ENCODE peak calls at places on chromosomes 2 and 18, in seven cellular contexts. One of them, this sample, is unnamed.
A peak's percentile ranks its signal among the peaks of the same experiment; 100 is the strongest.

GRCh38 chr2:133600231-133600630 is 32.0 kb upstream of the NCKAP5 start:
- DNase-seq in heart left ventricle: no peak
- DNase-seq in pancreas: no peak
- DNase-seq in tibial artery: no peak
- DNase-seq in cardiac fibroblast: no peak
- DNase-seq in breast epithelium: no peak
- DNase-seq in CD8-positive, alpha-beta T cell: no peak
- DNase-seq in this sample: no peak

GRCh38 chr2:47386551-47386950 is 16.4 kb upstream of the MSH2 start:
- DNase-seq in heart left ventricle: no peak
- DNase-seq in pancreas: no peak
- DNase-seq in tibial artery: no peak
- DNase-seq in cardiac fibroblast: no peak
- DNase-seq in breast epithelium: no peak
- DNase-seq in CD8-positive, alpha-beta T cell: no peak
- DNase-seq in this sample: no peak

GRCh38 chr2:241892299-241893137 is 23.0 kb downstream of the RTP5 start:
- DNase-seq in heart left ventricle: peak; percentile 42
- DNase-seq in pancreas: no peak
- DNase-seq in tibial artery: peak; percentile 60
- DNase-seq in cardiac fibroblast: no peak
- DNase-seq in breast epithelium: no peak
- DNase-seq in CD8-positive, alpha-beta T cell: no peak
- DNase-seq in this sample: no peak

GRCh38 chr2:202335791-202336467 is 40.2 kb upstream of the BMPR2 start:
- DNase-seq in heart left ventricle: no peak
- DNase-seq in pancreas: no peak
- DNase-seq in tibial artery: no peak
- DNase-seq in cardiac fibroblast: peak; percentile 80
- DNase-seq in breast epithelium: no peak
- DNase-seq in CD8-positive, alpha-beta T cell: no peak
- DNase-seq in this sample: no peak

GRCh38 chr18:8835556-8835955 is 130.2 kb downstream of the MTCL1 start:
- DNase-seq in heart left ventricle: no peak
- DNase-seq in pancreas: no peak
- DNase-seq in tibial artery: no peak
- DNase-seq in cardiac fibroblast: peak; percentile 13
- DNase-seq in breast epithelium: peak; percentile 53
- DNase-seq in CD8-positive, alpha-beta T cell: no peak
- DNase-seq in this sample: no peak

GRCh38 chr2:8393506-8393905 is 288.4 kb upstream of the ID2 start:
- DNase-seq in heart left ventricle: no peak
- DNase-seq in pancreas: no peak
- DNase-seq in tibial artery: no peak
- DNase-seq in cardiac fibroblast: no peak
- DNase-seq in breast epithelium: no peak
- DNase-seq in CD8-positive, alpha-beta T cell: no peak
- DNase-seq in this sample: no peak

GRCh38 chr18:55243852-55244251 is 284.6 kb upstream of the CCDC68 start:
- DNase-seq in heart left ventricle: no peak
- DNase-seq in pancreas: no peak
- DNase-seq in tibial artery: peak; percentile 59
- DNase-seq in cardiac fibroblast: peak; percentile 76
- DNase-seq in breast epithelium: no peak
- DNase-seq in CD8-positive, alpha-beta T cell: no peak
- DNase-seq in this sample: no peak

GRCh38 chr2:154706660-154707059 is 8.2 kb downstream of the KCNJ3 start:
- DNase-seq in heart left ventricle: no peak
- DNase-seq in pancreas: no peak
- DNase-seq in tibial artery: no peak
- DNase-seq in cardiac fibroblast: no peak
- DNase-seq in breast epithelium: no peak
- DNase-seq in CD8-positive, alpha-beta T cell: no peak
- DNase-seq in this sample: no peak

GRCh38 chr18:7895346-7895745 is 328.2 kb downstream of the PTPRM start:
- DNase-seq in heart left ventricle: no peak
- DNase-seq in pancreas: no peak
- DNase-seq in tibial artery: no peak
- DNase-seq in cardiac fibroblast: no peak
- DNase-seq in breast epithelium: no peak
- DNase-seq in CD8-positive, alpha-beta T cell: no peak
- DNase-seq in this sample: no peak

GRCh38 chr18:74040459-74041332 is 106.9 kb downstream of the FBXO15 start:
- DNase-seq in heart left ventricle: no peak
- DNase-seq in pancreas: peak; percentile 40
- DNase-seq in tibial artery: no peak
- DNase-seq in cardiac fibroblast: no peak
- DNase-seq in breast epithelium: no peak
- DNase-seq in CD8-positive, alpha-beta T cell: peak; percentile 39
- DNase-seq in this sample: peak; percentile 78
- TF ChIP-seq CTCF in heart left ventricle: peak; percentile 47
- TF ChIP-seq CTCF in pancreas: peak; percentile 55
- TF ChIP-seq CTCF in tibial artery: no peak
- TF ChIP-seq CTCF in cardiac fibroblast: peak; percentile 39
- TF ChIP-seq CTCF in breast epithelium: no peak
- TF ChIP-seq CTCF in CD8-positive, alpha-beta T cell: peak; percentile 67
- TF ChIP-seq CTCF in this sample: peak; percentile 73

GRCh38 chr18:80166725-80167124 is 57.7 kb downstream of the ADNP2 start:
- DNase-seq in heart left ventricle: no peak
- DNase-seq in pancreas: no peak
- DNase-seq in tibial artery: no peak
- DNase-seq in cardiac fibroblast: no peak
- DNase-seq in breast epithelium: no peak
- DNase-seq in CD8-positive, alpha-beta T cell: no peak
- DNase-seq in this sample: no peak
- TF ChIP-seq CTCF in heart left ventricle: no peak
- TF ChIP-seq CTCF in pancreas: no peak
- TF ChIP-seq CTCF in tibial artery: no peak
- TF ChIP-seq CTCF in cardiac fibroblast: no peak
- TF ChIP-seq CTCF in breast epithelium: no peak
- TF ChIP-seq CTCF in CD8-positive, alpha-beta T cell: no peak
- TF ChIP-seq CTCF in this sample: no peak

DNA sequence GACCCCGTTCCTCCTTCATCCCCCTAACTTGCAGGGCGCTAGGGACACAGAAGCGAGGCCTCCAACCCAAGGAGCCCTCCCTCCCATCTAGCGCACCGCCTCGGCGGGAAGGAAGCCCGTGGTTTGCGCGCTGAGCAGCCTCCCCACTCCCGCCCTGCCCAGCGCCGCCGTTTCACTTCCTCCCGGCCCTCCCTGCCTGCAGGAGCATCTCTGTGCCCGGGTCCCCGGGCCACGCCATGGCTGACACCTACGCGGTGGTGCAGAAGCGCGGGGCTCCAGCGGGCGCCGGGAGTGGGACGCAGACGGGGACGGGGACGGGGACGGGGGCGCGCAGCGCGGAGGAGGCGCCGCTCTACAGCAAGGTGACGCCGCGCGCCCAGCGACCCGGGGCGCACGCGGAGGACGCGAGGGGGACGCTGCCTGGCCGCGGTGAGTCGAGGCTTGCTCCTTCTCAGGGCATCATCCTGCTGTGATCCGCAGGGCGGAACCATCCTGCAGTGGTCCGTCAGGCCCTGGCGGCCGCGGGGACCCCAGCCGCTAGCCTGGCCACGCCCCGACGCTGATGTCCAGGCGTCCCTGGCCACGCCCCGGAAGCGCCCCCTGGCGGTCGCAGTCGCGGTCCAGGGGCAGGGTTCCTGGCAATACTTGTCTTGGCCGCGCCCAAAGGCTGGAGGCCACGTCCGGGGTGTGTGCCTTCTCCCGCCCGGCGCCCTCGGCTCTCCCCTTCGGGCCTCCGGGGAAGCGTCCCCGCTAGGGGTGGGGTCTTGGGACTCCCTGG is 16.4 kb downstream of the PTPN18 start:
- DNase-seq in heart left ventricle: peak; percentile 97
- DNase-seq in pancreas: peak; percentile 90
- DNase-seq in tibial artery: peak; percentile 93
- DNase-seq in cardiac fibroblast: peak; percentile 85
- DNase-seq in breast epithelium: peak; percentile 59
- DNase-seq in CD8-positive, alpha-beta T cell: peak; percentile 71
- DNase-seq in this sample: peak; percentile 97
- TF ChIP-seq CTCF in heart left ventricle: peak; percentile 90
- TF ChIP-seq CTCF in pancreas: peak; percentile 98
- TF ChIP-seq CTCF in tibial artery: peak; percentile 87
- TF ChIP-seq CTCF in cardiac fibroblast: peak; percentile 70
- TF ChIP-seq CTCF in breast epithelium: peak; percentile 90
- TF ChIP-seq CTCF in CD8-positive, alpha-beta T cell: no peak
- TF ChIP-seq CTCF in this sample: peak; percentile 86

GRCh38 chr2:68767031-68767961 is 32.7 kb downstream of the ARHGAP25 start:
- DNase-seq in heart left ventricle: no peak
- DNase-seq in pancreas: no peak
- DNase-seq in tibial artery: no peak
- DNase-seq in cardiac fibroblast: no peak
- DNase-seq in breast epithelium: no peak
- DNase-seq in CD8-positive, alpha-beta T cell: peak; percentile 52
- DNase-seq in this sample: no peak

GRCh38 chr2:68764781-68765385 is 30.3 kb downstream of the ARHGAP25 start:
- DNase-seq in heart left ventricle: no peak
- DNase-seq in pancreas: no peak
- DNase-seq in tibial artery: no peak
- DNase-seq in cardiac fibroblast: peak; percentile 60
- DNase-seq in breast epithelium: no peak
- DNase-seq in CD8-positive, alpha-beta T cell: no peak
- DNase-seq in this sample: no peak

GRCh38 chr2:68766378-68766845 is 31.8 kb downstream of the ARHGAP25 start:
- DNase-seq in heart left ventricle: no peak
- DNase-seq in pancreas: peak; percentile 41
- DNase-seq in tibial artery: peak; percentile 71
- DNase-seq in cardiac fibroblast: peak; percentile 74
- DNase-seq in breast epithelium: peak; percentile 60
- DNase-seq in CD8-positive, alpha-beta T cell: peak; percentile 56
- DNase-seq in this sample: no peak

GRCh38 chr2:68764041-68764780 is 29.6 kb downstream of the ARHGAP25 start:
- DNase-seq in heart left ventricle: no peak
- DNase-seq in pancreas: no peak
- DNase-seq in tibial artery: no peak
- DNase-seq in cardiac fibroblast: peak; percentile 34
- DNase-seq in breast epithelium: no peak
- DNase-seq in CD8-positive, alpha-beta T cell: no peak
- DNase-seq in this sample: no peak

GRCh38 chr2:68765739-68766377 is 31.2 kb downstream of the ARHGAP25 start:
- DNase-seq in heart left ventricle: no peak
- DNase-seq in pancreas: no peak
- DNase-seq in tibial artery: no peak
- DNase-seq in cardiac fibroblast: peak; percentile 60
- DNase-seq in breast epithelium: no peak
- DNase-seq in CD8-positive, alpha-beta T cell: no peak
- DNase-seq in this sample: no peak
- TF ChIP-seq CTCF in heart left ventricle: no peak
- TF ChIP-seq CTCF in pancreas: no peak
- TF ChIP-seq CTCF in tibial artery: no peak
- TF ChIP-seq CTCF in cardiac fibroblast: peak; percentile 13
- TF ChIP-seq CTCF in breast epithelium: no peak
- TF ChIP-seq CTCF in CD8-positive, alpha-beta T cell: no peak
- TF ChIP-seq CTCF in this sample: no peak

GRCh38 chr18:3121256-3121655 is 98.5 kb downstream of the MYOM1 start:
- DNase-seq in heart left ventricle: no peak
- DNase-seq in pancreas: no peak
- DNase-seq in tibial artery: no peak
- DNase-seq in cardiac fibroblast: peak; percentile 26
- DNase-seq in breast epithelium: no peak
- DNase-seq in CD8-positive, alpha-beta T cell: no peak
- DNase-seq in this sample: no peak
- TF ChIP-seq CTCF in heart left ventricle: no peak
- TF ChIP-seq CTCF in pancreas: no peak
- TF ChIP-seq CTCF in tibial artery: no peak
- TF ChIP-seq CTCF in cardiac fibroblast: no peak
- TF ChIP-seq CTCF in breast epithelium: no peak
- TF ChIP-seq CTCF in CD8-positive, alpha-beta T cell: no peak
- TF ChIP-seq CTCF in this sample: no peak

GRCh38 chr2:146135245-146135644 is 1615.3 kb upstream of the ZEB2 start:
- DNase-seq in heart left ventricle: no peak
- DNase-seq in pancreas: no peak
- DNase-seq in tibial artery: no peak
- DNase-seq in cardiac fibroblast: no peak
- DNase-seq in breast epithelium: no peak
- DNase-seq in CD8-positive, alpha-beta T cell: no peak
- DNase-seq in this sample: no peak
- TF ChIP-seq CTCF in heart left ventricle: no peak
- TF ChIP-seq CTCF in pancreas: no peak
- TF ChIP-seq CTCF in tibial artery: no peak
- TF ChIP-seq CTCF in cardiac fibroblast: no peak
- TF ChIP-seq CTCF in breast epithelium: no peak
- TF ChIP-seq CTCF in CD8-positive, alpha-beta T cell: no peak
- TF ChIP-seq CTCF in this sample: no peak

GRCh38 chr2:164711246-164712138 is 90.2 kb upstream of the GRB14 start:
- DNase-seq in heart left ventricle: no peak
- DNase-seq in pancreas: no peak
- DNase-seq in tibial artery: no peak
- DNase-seq in cardiac fibroblast: no peak
- DNase-seq in breast epithelium: no peak
- DNase-seq in CD8-positive, alpha-beta T cell: no peak
- DNase-seq in this sample: peak; percentile 11

GRCh38 chr2:164714471-164714870 is 93.2 kb upstream of the GRB14 start:
- DNase-seq in heart left ventricle: no peak
- DNase-seq in pancreas: peak; percentile 47
- DNase-seq in tibial artery: no peak
- DNase-seq in cardiac fibroblast: no peak
- DNase-seq in breast epithelium: no peak
- DNase-seq in CD8-positive, alpha-beta T cell: no peak
- DNase-seq in this sample: no peak

GRCh38 chr2:164719996-164720941 is 99.0 kb upstream of the GRB14 start:
- DNase-seq in heart left ventricle: no peak
- DNase-seq in pancreas: no peak
- DNase-seq in tibial artery: no peak
- DNase-seq in cardiac fibroblast: peak; percentile 81
- DNase-seq in breast epithelium: peak; percentile 51
- DNase-seq in CD8-positive, alpha-beta T cell: no peak
- DNase-seq in this sample: no peak

GRCh38 chr2:164721425-164721824 is 100.1 kb upstream of the GRB14 start:
- DNase-seq in heart left ventricle: no peak
- DNase-seq in pancreas: no peak
- DNase-seq in tibial artery: no peak
- DNase-seq in cardiac fibroblast: peak; percentile 61
- DNase-seq in breast epithelium: no peak
- DNase-seq in CD8-positive, alpha-beta T cell: no peak
- DNase-seq in this sample: no peak

DNA sequence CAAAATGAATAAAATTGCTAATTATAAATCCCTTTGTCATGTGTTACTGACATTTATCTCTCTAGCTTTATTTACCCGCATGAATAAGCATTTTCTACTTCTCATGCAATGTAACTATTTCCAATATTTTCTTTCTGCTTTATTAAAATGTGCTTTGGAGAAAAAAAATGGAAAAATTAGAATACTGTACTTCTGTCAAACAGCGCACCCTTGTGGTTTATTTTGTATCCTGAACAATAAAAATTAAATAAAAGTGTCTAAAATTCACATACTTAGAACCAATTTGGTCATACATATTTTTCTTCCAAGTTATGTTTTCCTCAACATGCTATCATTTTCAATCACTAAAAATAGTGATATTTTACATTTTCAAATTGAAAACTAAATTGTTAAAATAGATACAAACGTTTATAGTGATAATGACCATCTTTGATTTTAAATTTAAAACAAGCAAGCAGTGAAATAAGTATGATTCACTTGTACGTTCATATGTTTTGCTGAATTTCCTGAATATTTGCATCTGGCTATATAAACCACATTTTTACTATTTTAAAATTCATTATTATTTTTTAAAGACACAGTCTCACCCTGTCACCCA is 95.8 kb upstream of the GRB14 start:
- DNase-seq in heart left ventricle: no peak
- DNase-seq in pancreas: no peak
- DNase-seq in tibial artery: no peak
- DNase-seq in cardiac fibroblast: peak; percentile 72
- DNase-seq in breast epithelium: no peak
- DNase-seq in CD8-positive, alpha-beta T cell: no peak
- DNase-seq in this sample: peak; percentile 28
- TF ChIP-seq CTCF in heart left ventricle: peak; percentile 71
- TF ChIP-seq CTCF in pancreas: peak; percentile 52
- TF ChIP-seq CTCF in tibial artery: peak; percentile 36
- TF ChIP-seq CTCF in cardiac fibroblast: peak; percentile 36
- TF ChIP-seq CTCF in breast epithelium: peak; percentile 53
- TF ChIP-seq CTCF in CD8-positive, alpha-beta T cell: peak; percentile 38
- TF ChIP-seq CTCF in this sample: peak; percentile 41

GRCh38 chr18:12423820-12424219 is 16.1 kb downstream of the PRELID3A start:
- DNase-seq in heart left ventricle: no peak
- DNase-seq in pancreas: no peak
- DNase-seq in tibial artery: no peak
- DNase-seq in cardiac fibroblast: no peak
- DNase-seq in breast epithelium: no peak
- DNase-seq in CD8-positive, alpha-beta T cell: no peak
- DNase-seq in this sample: no peak
- TF ChIP-seq CTCF in heart left ventricle: no peak
- TF ChIP-seq CTCF in pancreas: no peak
- TF ChIP-seq CTCF in tibial artery: no peak
- TF ChIP-seq CTCF in cardiac fibroblast: no peak
- TF ChIP-seq CTCF in breast epithelium: no peak
- TF ChIP-seq CTCF in CD8-positive, alpha-beta T cell: no peak
- TF ChIP-seq CTCF in this sample: no peak